ENCODE peak calls at places on chromosomes 7 and 10, in nine cellular contexts. One of them, this sample, is unnamed.

GRCh38 chr7:130872341-130872740 is 138.3 kb upstream of the KLF14 start:
- DNase-seq in myocyte: no peak
- DNase-seq in NCI-H1417: no peak
- DNase-seq in activated CD4-positive, alpha-beta T cell treated with anti-CD3 and anti-CD28 coated beads, Interleukin-2, amount 50 U/mL, for 1 hour: no peak
- DNase-seq in upper lobe of right lung: no peak
- DNase-seq in NCI-H460: no peak
- DNase-seq in NCI-H510A treated with DMSO at 0.1 percent for 48 hours: no peak
- DNase-seq in stimulated activated CD4-positive, alpha-beta T cell treated with anti-CD3 and anti-CD28 coated beads, Interleukin-12 subunit alpha, Interleukin-12 subunit beta, amount 100 ng/mL, for 48 hours: no peak
- DNase-seq in cardiac muscle cell: no peak
- DNase-seq in this sample: no peak

GRCh38 chr7:87312215-87312865 is 33.1 kb upstream of the CROT start:
- DNase-seq in NCI-H510A treated with DMSO at 0.1 percent for 48 hours: peak; percentile 34
- DNase-seq in activated CD4-positive, alpha-beta T cell treated with anti-CD3 and anti-CD28 coated beads, Interleukin-2, amount 50 U/mL, for 1 hour: peak; percentile 55
- DNase-seq in myocyte: peak; percentile 73
- DNase-seq in stimulated activated CD4-positive, alpha-beta T cell treated with anti-CD3 and anti-CD28 coated beads, Interleukin-12 subunit alpha, Interleukin-12 subunit beta, amount 100 ng/mL, for 48 hours: peak; percentile 34
- DNase-seq in upper lobe of right lung: no peak
- DNase-seq in NCI-H1417: peak; percentile 33
- DNase-seq in cardiac muscle cell: peak; percentile 61
- DNase-seq in NCI-H460: peak; percentile 63
- DNase-seq in this sample: peak; percentile 23

GRCh38 chr10:14648936-14649335 is 125.8 kb downstream of the FAM107B start:
- DNase-seq in cardiac muscle cell: no peak
- DNase-seq in myocyte: no peak
- DNase-seq in activated CD4-positive, alpha-beta T cell treated with anti-CD3 and anti-CD28 coated beads, Interleukin-2, amount 50 U/mL, for 1 hour: no peak
- DNase-seq in NCI-H1417: peak; percentile 17
- DNase-seq in stimulated activated CD4-positive, alpha-beta T cell treated with anti-CD3 and anti-CD28 coated beads, Interleukin-12 subunit alpha, Interleukin-12 subunit beta, amount 100 ng/mL, for 48 hours: no peak
- DNase-seq in NCI-H510A treated with DMSO at 0.1 percent for 48 hours: no peak
- DNase-seq in NCI-H460: no peak
- DNase-seq in upper lobe of right lung: no peak
- DNase-seq in this sample: peak; percentile 47

GRCh38 chr10:31321396-31321941 is 2.5 kb downstream of the ZEB1 start:
- DNase-seq in cardiac muscle cell: peak; percentile 11
- DNase-seq in NCI-H460: no peak
- DNase-seq in stimulated activated CD4-positive, alpha-beta T cell treated with anti-CD3 and anti-CD28 coated beads, Interleukin-12 subunit alpha, Interleukin-12 subunit beta, amount 100 ng/mL, for 48 hours: no peak
- DNase-seq in activated CD4-positive, alpha-beta T cell treated with anti-CD3 and anti-CD28 coated beads, Interleukin-2, amount 50 U/mL, for 1 hour: peak; percentile 50
- DNase-seq in upper lobe of right lung: no peak
- DNase-seq in NCI-H510A treated with DMSO at 0.1 percent for 48 hours: no peak
- DNase-seq in NCI-H1417: peak; percentile 37
- DNase-seq in myocyte: peak; percentile 36
- DNase-seq in this sample: no peak

GRCh38 chr7:44172803-44173424 is 16.3 kb downstream of the GCK start:
- DNase-seq in stimulated activated CD4-positive, alpha-beta T cell treated with anti-CD3 and anti-CD28 coated beads, Interleukin-12 subunit alpha, Interleukin-12 subunit beta, amount 100 ng/mL, for 48 hours: no peak
- DNase-seq in NCI-H1417: no peak
- DNase-seq in myocyte: no peak
- DNase-seq in NCI-H460: no peak
- DNase-seq in activated CD4-positive, alpha-beta T cell treated with anti-CD3 and anti-CD28 coated beads, Interleukin-2, amount 50 U/mL, for 1 hour: no peak
- DNase-seq in NCI-H510A treated with DMSO at 0.1 percent for 48 hours: peak; percentile 14
- DNase-seq in upper lobe of right lung: no peak
- DNase-seq in cardiac muscle cell: no peak
- DNase-seq in this sample: no peak

GRCh38 chr10:113058175-113058961 is 108.3 kb downstream of the TCF7L2 start:
- DNase-seq in stimulated activated CD4-positive, alpha-beta T cell treated with anti-CD3 and anti-CD28 coated beads, Interleukin-12 subunit alpha, Interleukin-12 subunit beta, amount 100 ng/mL, for 48 hours: no peak
- DNase-seq in NCI-H1417: no peak
- DNase-seq in cardiac muscle cell: peak; percentile 75
- DNase-seq in activated CD4-positive, alpha-beta T cell treated with anti-CD3 and anti-CD28 coated beads, Interleukin-2, amount 50 U/mL, for 1 hour: no peak
- DNase-seq in NCI-H460: no peak
- DNase-seq in upper lobe of right lung: no peak
- DNase-seq in myocyte: no peak
- DNase-seq in NCI-H510A treated with DMSO at 0.1 percent for 48 hours: peak; percentile 38
- DNase-seq in this sample: no peak

GRCh38 chr7:112022128-112022527 is 184.1 kb downstream of the DOCK4 start:
- DNase-seq in NCI-H460: no peak
- DNase-seq in NCI-H1417: no peak
- DNase-seq in cardiac muscle cell: no peak
- DNase-seq in upper lobe of right lung: no peak
- DNase-seq in stimulated activated CD4-positive, alpha-beta T cell treated with anti-CD3 and anti-CD28 coated beads, Interleukin-12 subunit alpha, Interleukin-12 subunit beta, amount 100 ng/mL, for 48 hours: no peak
- DNase-seq in activated CD4-positive, alpha-beta T cell treated with anti-CD3 and anti-CD28 coated beads, Interleukin-2, amount 50 U/mL, for 1 hour: no peak
- DNase-seq in myocyte: no peak
- DNase-seq in NCI-H510A treated with DMSO at 0.1 percent for 48 hours: no peak
- DNase-seq in this sample: no peak

GRCh38 chr7:158587425-158588084 is at the start of gene PTPRN2:
- DNase-seq in upper lobe of right lung: peak; percentile 83
- DNase-seq in stimulated activated CD4-positive, alpha-beta T cell treated with anti-CD3 and anti-CD28 coated beads, Interleukin-12 subunit alpha, Interleukin-12 subunit beta, amount 100 ng/mL, for 48 hours: peak; percentile 44
- DNase-seq in NCI-H460: peak; percentile 60
- DNase-seq in cardiac muscle cell: peak; percentile 89
- DNase-seq in NCI-H510A treated with DMSO at 0.1 percent for 48 hours: peak; percentile 48
- DNase-seq in myocyte: peak; percentile 10
- DNase-seq in activated CD4-positive, alpha-beta T cell treated with anti-CD3 and anti-CD28 coated beads, Interleukin-2, amount 50 U/mL, for 1 hour: peak; percentile 48
- DNase-seq in NCI-H1417: peak; percentile 85
- DNase-seq in this sample: peak; percentile 78

GRCh38 chr7:44415510-44415909 is 74.9 kb downstream of the NUDCD3 start:
- DNase-seq in activated CD4-positive, alpha-beta T cell treated with anti-CD3 and anti-CD28 coated beads, Interleukin-2, amount 50 U/mL, for 1 hour: no peak
- DNase-seq in stimulated activated CD4-positive, alpha-beta T cell treated with anti-CD3 and anti-CD28 coated beads, Interleukin-12 subunit alpha, Interleukin-12 subunit beta, amount 100 ng/mL, for 48 hours: no peak
- DNase-seq in cardiac muscle cell: no peak
- DNase-seq in upper lobe of right lung: no peak
- DNase-seq in NCI-H1417: no peak
- DNase-seq in NCI-H510A treated with DMSO at 0.1 percent for 48 hours: no peak
- DNase-seq in NCI-H460: no peak
- DNase-seq in myocyte: no peak
- DNase-seq in this sample: no peak

GRCh38 chr7:124700655-124701054 is 64.9 kb downstream of the GPR37 start:
- DNase-seq in NCI-H510A treated with DMSO at 0.1 percent for 48 hours: no peak
- DNase-seq in myocyte: no peak
- DNase-seq in NCI-H460: no peak
- DNase-seq in NCI-H1417: no peak
- DNase-seq in cardiac muscle cell: no peak
- DNase-seq in upper lobe of right lung: no peak
- DNase-seq in activated CD4-positive, alpha-beta T cell treated with anti-CD3 and anti-CD28 coated beads, Interleukin-2, amount 50 U/mL, for 1 hour: no peak
- DNase-seq in stimulated activated CD4-positive, alpha-beta T cell treated with anti-CD3 and anti-CD28 coated beads, Interleukin-12 subunit alpha, Interleukin-12 subunit beta, amount 100 ng/mL, for 48 hours: no peak
- DNase-seq in this sample: no peak

GRCh38 chr7:102125127-102125561 is 161.5 kb upstream of the SH2B2 start:
- DNase-seq in cardiac muscle cell: peak; percentile 49
- DNase-seq in NCI-H1417: no peak
- DNase-seq in NCI-H460: peak; percentile 85
- DNase-seq in upper lobe of right lung: peak; percentile 92
- DNase-seq in myocyte: peak; percentile 82
- DNase-seq in activated CD4-positive, alpha-beta T cell treated with anti-CD3 and anti-CD28 coated beads, Interleukin-2, amount 50 U/mL, for 1 hour: no peak
- DNase-seq in NCI-H510A treated with DMSO at 0.1 percent for 48 hours: peak; percentile 27
- DNase-seq in stimulated activated CD4-positive, alpha-beta T cell treated with anti-CD3 and anti-CD28 coated beads, Interleukin-12 subunit alpha, Interleukin-12 subunit beta, amount 100 ng/mL, for 48 hours: no peak
- DNase-seq in this sample: no peak

GRCh38 chr10:6916601-6917000 is 336.5 kb upstream of the PRKCQ start:
- DNase-seq in cardiac muscle cell: no peak
- DNase-seq in NCI-H460: no peak
- DNase-seq in NCI-H510A treated with DMSO at 0.1 percent for 48 hours: no peak
- DNase-seq in stimulated activated CD4-positive, alpha-beta T cell treated with anti-CD3 and anti-CD28 coated beads, Interleukin-12 subunit alpha, Interleukin-12 subunit beta, amount 100 ng/mL, for 48 hours: no peak
- DNase-seq in myocyte: no peak
- DNase-seq in NCI-H1417: no peak
- DNase-seq in activated CD4-positive, alpha-beta T cell treated with anti-CD3 and anti-CD28 coated beads, Interleukin-2, amount 50 U/mL, for 1 hour: no peak
- DNase-seq in upper lobe of right lung: no peak
- DNase-seq in this sample: no peak

GRCh38 chr7:33686001-33686591 is 219.2 kb upstream of the BMPER start:
- DNase-seq in myocyte: no peak
- DNase-seq in activated CD4-positive, alpha-beta T cell treated with anti-CD3 and anti-CD28 coated beads, Interleukin-2, amount 50 U/mL, for 1 hour: no peak
- DNase-seq in upper lobe of right lung: peak; percentile 71
- DNase-seq in stimulated activated CD4-positive, alpha-beta T cell treated with anti-CD3 and anti-CD28 coated beads, Interleukin-12 subunit alpha, Interleukin-12 subunit beta, amount 100 ng/mL, for 48 hours: no peak
- DNase-seq in NCI-H1417: no peak
- DNase-seq in cardiac muscle cell: no peak
- DNase-seq in NCI-H460: no peak
- DNase-seq in NCI-H510A treated with DMSO at 0.1 percent for 48 hours: peak; percentile 88
- DNase-seq in this sample: no peak

GRCh38 chr7:30076411-30076810 is 48.2 kb downstream of the PLEKHA8 start:
- DNase-seq in NCI-H1417: no peak
- DNase-seq in activated CD4-positive, alpha-beta T cell treated with anti-CD3 and anti-CD28 coated beads, Interleukin-2, amount 50 U/mL, for 1 hour: no peak
- DNase-seq in NCI-H510A treated with DMSO at 0.1 percent for 48 hours: no peak
- DNase-seq in myocyte: no peak
- DNase-seq in upper lobe of right lung: no peak
- DNase-seq in stimulated activated CD4-positive, alpha-beta T cell treated with anti-CD3 and anti-CD28 coated beads, Interleukin-12 subunit alpha, Interleukin-12 subunit beta, amount 100 ng/mL, for 48 hours: no peak
- DNase-seq in cardiac muscle cell: no peak
- DNase-seq in NCI-H460: no peak
- DNase-seq in this sample: no peak

GRCh38 chr10:24603333-24603732 is 120.4 kb downstream of the ARHGAP21 start:
- DNase-seq in myocyte: peak; percentile 27
- DNase-seq in stimulated activated CD4-positive, alpha-beta T cell treated with anti-CD3 and anti-CD28 coated beads, Interleukin-12 subunit alpha, Interleukin-12 subunit beta, amount 100 ng/mL, for 48 hours: peak; percentile 10
- DNase-seq in activated CD4-positive, alpha-beta T cell treated with anti-CD3 and anti-CD28 coated beads, Interleukin-2, amount 50 U/mL, for 1 hour: no peak
- DNase-seq in NCI-H510A treated with DMSO at 0.1 percent for 48 hours: no peak
- DNase-seq in NCI-H460: no peak
- DNase-seq in NCI-H1417: no peak
- DNase-seq in cardiac muscle cell: no peak
- DNase-seq in upper lobe of right lung: no peak
- DNase-seq in this sample: no peak

GRCh38 chr7:48106906-48107659 is 18.0 kb downstream of the UPP1 start:
- DNase-seq in NCI-H1417: no peak
- DNase-seq in stimulated activated CD4-positive, alpha-beta T cell treated with anti-CD3 and anti-CD28 coated beads, Interleukin-12 subunit alpha, Interleukin-12 subunit beta, amount 100 ng/mL, for 48 hours: no peak
- DNase-seq in NCI-H510A treated with DMSO at 0.1 percent for 48 hours: no peak
- DNase-seq in NCI-H460: no peak
- DNase-seq in cardiac muscle cell: no peak
- DNase-seq in myocyte: no peak
- DNase-seq in upper lobe of right lung: no peak
- DNase-seq in activated CD4-positive, alpha-beta T cell treated with anti-CD3 and anti-CD28 coated beads, Interleukin-2, amount 50 U/mL, for 1 hour: no peak
- DNase-seq in this sample: no peak

GRCh38 chr7:129188372-129188891 is at the start of gene SMO:
- DNase-seq in upper lobe of right lung: no peak
- DNase-seq in cardiac muscle cell: peak; percentile 96
- DNase-seq in activated CD4-positive, alpha-beta T cell treated with anti-CD3 and anti-CD28 coated beads, Interleukin-2, amount 50 U/mL, for 1 hour: no peak
- DNase-seq in myocyte: peak; percentile 33
- DNase-seq in NCI-H460: no peak
- DNase-seq in NCI-H510A treated with DMSO at 0.1 percent for 48 hours: peak; percentile 5
- DNase-seq in stimulated activated CD4-positive, alpha-beta T cell treated with anti-CD3 and anti-CD28 coated beads, Interleukin-12 subunit alpha, Interleukin-12 subunit beta, amount 100 ng/mL, for 48 hours: no peak
- DNase-seq in NCI-H1417: peak; percentile 51
- DNase-seq in this sample: peak; percentile 47

GRCh38 chr7:22584179-22584578 is 84.2 kb upstream of the STEAP1B start:
- DNase-seq in NCI-H1417: no peak
- DNase-seq in upper lobe of right lung: no peak
- DNase-seq in NCI-H460: no peak
- DNase-seq in myocyte: peak; percentile 59
- DNase-seq in stimulated activated CD4-positive, alpha-beta T cell treated with anti-CD3 and anti-CD28 coated beads, Interleukin-12 subunit alpha, Interleukin-12 subunit beta, amount 100 ng/mL, for 48 hours: no peak
- DNase-seq in activated CD4-positive, alpha-beta T cell treated with anti-CD3 and anti-CD28 coated beads, Interleukin-2, amount 50 U/mL, for 1 hour: no peak
- DNase-seq in cardiac muscle cell: peak; percentile 48
- DNase-seq in NCI-H510A treated with DMSO at 0.1 percent for 48 hours: no peak
- DNase-seq in this sample: no peak

GRCh38 chr10:47020491-47020890 is 109.3 kb downstream of the PTPN20 start:
- DNase-seq in NCI-H460: no peak
- DNase-seq in myocyte: no peak
- DNase-seq in upper lobe of right lung: peak; percentile 53
- DNase-seq in stimulated activated CD4-positive, alpha-beta T cell treated with anti-CD3 and anti-CD28 coated beads, Interleukin-12 subunit alpha, Interleukin-12 subunit beta, amount 100 ng/mL, for 48 hours: no peak
- DNase-seq in NCI-H510A treated with DMSO at 0.1 percent for 48 hours: no peak
- DNase-seq in activated CD4-positive, alpha-beta T cell treated with anti-CD3 and anti-CD28 coated beads, Interleukin-2, amount 50 U/mL, for 1 hour: no peak
- DNase-seq in NCI-H1417: no peak
- DNase-seq in cardiac muscle cell: no peak
- DNase-seq in this sample: no peak

GRCh38 chr10:46285300-46285699 is 1.5 kb upstream of the ANTXRL start:
- DNase-seq in stimulated activated CD4-positive, alpha-beta T cell treated with anti-CD3 and anti-CD28 coated beads, Interleukin-12 subunit alpha, Interleukin-12 subunit beta, amount 100 ng/mL, for 48 hours: no peak
- DNase-seq in cardiac muscle cell: no peak
- DNase-seq in myocyte: no peak
- DNase-seq in NCI-H510A treated with DMSO at 0.1 percent for 48 hours: no peak
- DNase-seq in NCI-H1417: no peak
- DNase-seq in upper lobe of right lung: no peak
- DNase-seq in NCI-H460: no peak
- DNase-seq in activated CD4-positive, alpha-beta T cell treated with anti-CD3 and anti-CD28 coated beads, Interleukin-2, amount 50 U/mL, for 1 hour: no peak
- DNase-seq in this sample: no peak

GRCh38 chr10:132643709-132644543 is 106.3 kb downstream of the INPP5A start:
- DNase-seq in NCI-H460: no peak
- DNase-seq in NCI-H510A treated with DMSO at 0.1 percent for 48 hours: no peak
- DNase-seq in NCI-H1417: no peak
- DNase-seq in activated CD4-positive, alpha-beta T cell treated with anti-CD3 and anti-CD28 coated beads, Interleukin-2, amount 50 U/mL, for 1 hour: no peak
- DNase-seq in stimulated activated CD4-positive, alpha-beta T cell treated with anti-CD3 and anti-CD28 coated beads, Interleukin-12 subunit alpha, Interleukin-12 subunit beta, amount 100 ng/mL, for 48 hours: no peak
- DNase-seq in upper lobe of right lung: peak; percentile 40
- DNase-seq in myocyte: peak; percentile 22
- DNase-seq in cardiac muscle cell: no peak
- DNase-seq in this sample: no peak

GRCh38 chr10:97916586-97916985 is 66.9 kb downstream of the GOLGA7B start:
- DNase-seq in NCI-H460: no peak
- DNase-seq in NCI-H1417: no peak
- DNase-seq in activated CD4-positive, alpha-beta T cell treated with anti-CD3 and anti-CD28 coated beads, Interleukin-2, amount 50 U/mL, for 1 hour: no peak
- DNase-seq in cardiac muscle cell: no peak
- DNase-seq in upper lobe of right lung: no peak
- DNase-seq in myocyte: no peak
- DNase-seq in NCI-H510A treated with DMSO at 0.1 percent for 48 hours: no peak
- DNase-seq in stimulated activated CD4-positive, alpha-beta T cell treated with anti-CD3 and anti-CD28 coated beads, Interleukin-12 subunit alpha, Interleukin-12 subunit beta, amount 100 ng/mL, for 48 hours: no peak
- DNase-seq in this sample: no peak

GRCh38 chr7:98360221-98361124 is 40.4 kb downstream of the BAIAP2L1 start:
- DNase-seq in cardiac muscle cell: peak; percentile 49
- DNase-seq in activated CD4-positive, alpha-beta T cell treated with anti-CD3 and anti-CD28 coated beads, Interleukin-2, amount 50 U/mL, for 1 hour: no peak
- DNase-seq in stimulated activated CD4-positive, alpha-beta T cell treated with anti-CD3 and anti-CD28 coated beads, Interleukin-12 subunit alpha, Interleukin-12 subunit beta, amount 100 ng/mL, for 48 hours: no peak
- DNase-seq in NCI-H460: no peak
- DNase-seq in upper lobe of right lung: peak; percentile 79
- DNase-seq in myocyte: no peak
- DNase-seq in NCI-H510A treated with DMSO at 0.1 percent for 48 hours: peak; percentile 1
- DNase-seq in NCI-H1417: no peak
- DNase-seq in this sample: no peak

GRCh38 chr7:32047075-32047474 is 23.1 kb downstream of the PDE1C start:
- DNase-seq in NCI-H460: no peak
- DNase-seq in cardiac muscle cell: no peak
- DNase-seq in stimulated activated CD4-positive, alpha-beta T cell treated with anti-CD3 and anti-CD28 coated beads, Interleukin-12 subunit alpha, Interleukin-12 subunit beta, amount 100 ng/mL, for 48 hours: no peak
- DNase-seq in activated CD4-positive, alpha-beta T cell treated with anti-CD3 and anti-CD28 coated beads, Interleukin-2, amount 50 U/mL, for 1 hour: no peak
- DNase-seq in NCI-H1417: no peak
- DNase-seq in NCI-H510A treated with DMSO at 0.1 percent for 48 hours: no peak
- DNase-seq in myocyte: no peak
- DNase-seq in upper lobe of right lung: no peak
- DNase-seq in this sample: no peak

GRCh38 chr10:44460499-44460898 is 75.6 kb upstream of the CXCL12 start:
- DNase-seq in activated CD4-positive, alpha-beta T cell treated with anti-CD3 and anti-CD28 coated beads, Interleukin-2, amount 50 U/mL, for 1 hour: no peak
- DNase-seq in NCI-H1417: no peak
- DNase-seq in NCI-H510A treated with DMSO at 0.1 percent for 48 hours: no peak
- DNase-seq in NCI-H460: no peak
- DNase-seq in cardiac muscle cell: no peak
- DNase-seq in stimulated activated CD4-positive, alpha-beta T cell treated with anti-CD3 and anti-CD28 coated beads, Interleukin-12 subunit alpha, Interleukin-12 subunit beta, amount 100 ng/mL, for 48 hours: no peak
- DNase-seq in myocyte: no peak
- DNase-seq in upper lobe of right lung: no peak
- DNase-seq in this sample: no peak

GRCh38 chr10:116620423-116621400 is at the start of gene PNLIPRP2:
- DNase-seq in NCI-H1417: no peak
- DNase-seq in stimulated activated CD4-positive, alpha-beta T cell treated with anti-CD3 and anti-CD28 coated beads, Interleukin-12 subunit alpha, Interleukin-12 subunit beta, amount 100 ng/mL, for 48 hours: no peak
- DNase-seq in myocyte: no peak
- DNase-seq in NCI-H460: no peak
- DNase-seq in NCI-H510A treated with DMSO at 0.1 percent for 48 hours: no peak
- DNase-seq in upper lobe of right lung: no peak
- DNase-seq in activated CD4-positive, alpha-beta T cell treated with anti-CD3 and anti-CD28 coated beads, Interleukin-2, amount 50 U/mL, for 1 hour: no peak
- DNase-seq in cardiac muscle cell: no peak
- DNase-seq in this sample: no peak

GRCh38 chr7:145848691-145849090 is 267.9 kb upstream of the CNTNAP2 start:
- DNase-seq in NCI-H1417: no peak
- DNase-seq in stimulated activated CD4-positive, alpha-beta T cell treated with anti-CD3 and anti-CD28 coated beads, Interleukin-12 subunit alpha, Interleukin-12 subunit beta, amount 100 ng/mL, for 48 hours: no peak
- DNase-seq in cardiac muscle cell: peak; percentile 63
- DNase-seq in NCI-H460: no peak
- DNase-seq in myocyte: no peak
- DNase-seq in activated CD4-positive, alpha-beta T cell treated with anti-CD3 and anti-CD28 coated beads, Interleukin-2, amount 50 U/mL, for 1 hour: no peak
- DNase-seq in upper lobe of right lung: no peak
- DNase-seq in NCI-H510A treated with DMSO at 0.1 percent for 48 hours: no peak
- DNase-seq in this sample: peak; percentile 31

This sample was measured in NCI-H146.